ENCODE peak calls at places on chromosome 15, in seven cellular contexts. One of them, this sample, is unnamed.

GRCh38 chr15:99019558-99020540 is 12.3 kb upstream of the PGPEP1L start:
- DNase-seq in fibroblast of lung: peak
- DNase-seq in lung: no peak
- DNase-seq in GM23338: no peak
- DNase-seq in astrocyte: peak
- DNase-seq in kidney epithelial cell: peak
- DNase-seq in astrocyte of the spinal cord: peak
- DNase-seq in this sample: peak

GRCh38 chr15:34366271-34367043 is 539 bp downstream of the LPCAT4 start:
- DNase-seq in lung: peak
- DNase-seq in GM23338: peak
- DNase-seq in astrocyte: peak
- DNase-seq in kidney epithelial cell: peak
- DNase-seq in astrocyte of the spinal cord: peak
- DNase-seq in fibroblast of lung: peak
- DNase-seq in this sample: peak

GRCh38 chr15:57495037-57495436 is 96.7 kb upstream of the MYZAP start:
- DNase-seq in kidney epithelial cell: no peak
- DNase-seq in astrocyte: no peak
- DNase-seq in GM23338: no peak
- DNase-seq in fibroblast of lung: no peak
- DNase-seq in astrocyte of the spinal cord: no peak
- DNase-seq in lung: no peak
- DNase-seq in this sample: no peak

GRCh38 chr15:39581501-39582285 is 814 bp downstream of the THBS1 start:
- DNase-seq in GM23338: peak
- DNase-seq in lung: peak
- DNase-seq in fibroblast of lung: peak
- DNase-seq in kidney epithelial cell: no peak
- DNase-seq in astrocyte: no peak
- DNase-seq in astrocyte of the spinal cord: peak
- DNase-seq in this sample: peak

GRCh38 chr15:29920515-29920914 is 98.2 kb upstream of the TJP1 start:
- DNase-seq in fibroblast of lung: no peak
- DNase-seq in kidney epithelial cell: peak
- DNase-seq in astrocyte: peak
- DNase-seq in GM23338: peak
- DNase-seq in astrocyte of the spinal cord: no peak
- DNase-seq in lung: peak
- DNase-seq in this sample: no peak

GRCh38 chr15:94677202-94677790 is 445.9 kb downstream of the MCTP2 start:
- DNase-seq in astrocyte: no peak
- DNase-seq in fibroblast of lung: no peak
- DNase-seq in lung: no peak
- DNase-seq in astrocyte of the spinal cord: no peak
- DNase-seq in kidney epithelial cell: no peak
- DNase-seq in GM23338: no peak
- DNase-seq in this sample: no peak

GRCh38 chr15:68372291-68372811 is 59.6 kb downstream of the ITGA11 start:
- DNase-seq in kidney epithelial cell: no peak
- DNase-seq in lung: no peak
- DNase-seq in GM23338: peak
- DNase-seq in astrocyte: peak
- DNase-seq in fibroblast of lung: peak
- DNase-seq in astrocyte of the spinal cord: peak
- DNase-seq in this sample: peak

GRCh38 chr15:55685292-55685691 is 57.7 kb downstream of the PRTG start:
- DNase-seq in astrocyte of the spinal cord: no peak
- DNase-seq in lung: no peak
- DNase-seq in GM23338: no peak
- DNase-seq in kidney epithelial cell: no peak
- DNase-seq in astrocyte: no peak
- DNase-seq in fibroblast of lung: peak
- DNase-seq in this sample: peak

GRCh38 chr15:58486062-58486461 is 54.3 kb downstream of the LIPC start:
- DNase-seq in fibroblast of lung: no peak
- DNase-seq in astrocyte: no peak
- DNase-seq in GM23338: no peak
- DNase-seq in lung: no peak
- DNase-seq in kidney epithelial cell: no peak
- DNase-seq in astrocyte of the spinal cord: no peak
- DNase-seq in this sample: no peak

GRCh38 chr15:31352911-31353811 is 26.5 kb downstream of the KLF13 start:
- DNase-seq in astrocyte: peak
- DNase-seq in kidney epithelial cell: peak
- DNase-seq in fibroblast of lung: peak
- DNase-seq in GM23338: no peak
- DNase-seq in astrocyte of the spinal cord: peak
- DNase-seq in lung: no peak
- DNase-seq in this sample: peak

GRCh38 chr15:63373330-63373729 is 8.3 kb downstream of the CA12 start:
- DNase-seq in astrocyte of the spinal cord: no peak
- DNase-seq in fibroblast of lung: no peak
- DNase-seq in kidney epithelial cell: no peak
- DNase-seq in lung: no peak
- DNase-seq in astrocyte: no peak
- DNase-seq in GM23338: no peak
- DNase-seq in this sample: no peak

GRCh38 chr15:55222588-55222987 is 25.8 kb upstream of the RSL24D1 start:
- DNase-seq in lung: no peak
- DNase-seq in astrocyte: no peak
- DNase-seq in kidney epithelial cell: no peak
- DNase-seq in GM23338: no peak
- DNase-seq in astrocyte of the spinal cord: no peak
- DNase-seq in fibroblast of lung: no peak
- DNase-seq in this sample: no peak

GRCh38 chr15:65993762-65994161 is 124.5 kb downstream of the RAB11A start:
- DNase-seq in astrocyte of the spinal cord: no peak
- DNase-seq in kidney epithelial cell: no peak
- DNase-seq in astrocyte: no peak
- DNase-seq in GM23338: no peak
- DNase-seq in lung: no peak
- DNase-seq in fibroblast of lung: no peak
- DNase-seq in this sample: no peak

GRCh38 chr15:86879250-86880229 is 799.9 kb downstream of the AGBL1 start:
- DNase-seq in kidney epithelial cell: no peak
- DNase-seq in astrocyte of the spinal cord: no peak
- DNase-seq in fibroblast of lung: no peak
- DNase-seq in astrocyte: no peak
- DNase-seq in GM23338: no peak
- DNase-seq in lung: no peak
- DNase-seq in this sample: no peak

GRCh38 chr15:60804986-60805949 is 326.3 kb upstream of the ICE2 start:
- DNase-seq in astrocyte of the spinal cord: peak
- DNase-seq in lung: no peak
- DNase-seq in astrocyte: peak
- DNase-seq in kidney epithelial cell: no peak
- DNase-seq in GM23338: peak
- DNase-seq in fibroblast of lung: no peak
- DNase-seq in this sample: peak

GRCh38 chr15:100592898-100593297 is 9.1 kb downstream of the LINS1 start:
- DNase-seq in astrocyte of the spinal cord: peak
- DNase-seq in kidney epithelial cell: no peak
- DNase-seq in lung: no peak
- DNase-seq in GM23338: no peak
- DNase-seq in fibroblast of lung: no peak
- DNase-seq in astrocyte: peak
- DNase-seq in this sample: no peak

GRCh38 chr15:71634820-71635219 is 175.5 kb upstream of the NR2E3 start:
- DNase-seq in kidney epithelial cell: no peak
- DNase-seq in lung: no peak
- DNase-seq in GM23338: no peak
- DNase-seq in astrocyte: peak
- DNase-seq in fibroblast of lung: no peak
- DNase-seq in astrocyte of the spinal cord: peak
- DNase-seq in this sample: peak

GRCh38 chr15:65653341-65653740 is 31.6 kb downstream of the SLC24A1 start:
- DNase-seq in lung: no peak
- DNase-seq in astrocyte of the spinal cord: peak
- DNase-seq in fibroblast of lung: peak
- DNase-seq in astrocyte: peak
- DNase-seq in GM23338: no peak
- DNase-seq in kidney epithelial cell: no peak
- DNase-seq in this sample: peak

GRCh38 chr15:71651750-71652186 is 158.6 kb upstream of the NR2E3 start:
- DNase-seq in astrocyte of the spinal cord: peak
- DNase-seq in kidney epithelial cell: peak
- DNase-seq in fibroblast of lung: peak
- DNase-seq in astrocyte: peak
- DNase-seq in lung: peak
- DNase-seq in GM23338: peak
- DNase-seq in this sample: peak

DNA sequence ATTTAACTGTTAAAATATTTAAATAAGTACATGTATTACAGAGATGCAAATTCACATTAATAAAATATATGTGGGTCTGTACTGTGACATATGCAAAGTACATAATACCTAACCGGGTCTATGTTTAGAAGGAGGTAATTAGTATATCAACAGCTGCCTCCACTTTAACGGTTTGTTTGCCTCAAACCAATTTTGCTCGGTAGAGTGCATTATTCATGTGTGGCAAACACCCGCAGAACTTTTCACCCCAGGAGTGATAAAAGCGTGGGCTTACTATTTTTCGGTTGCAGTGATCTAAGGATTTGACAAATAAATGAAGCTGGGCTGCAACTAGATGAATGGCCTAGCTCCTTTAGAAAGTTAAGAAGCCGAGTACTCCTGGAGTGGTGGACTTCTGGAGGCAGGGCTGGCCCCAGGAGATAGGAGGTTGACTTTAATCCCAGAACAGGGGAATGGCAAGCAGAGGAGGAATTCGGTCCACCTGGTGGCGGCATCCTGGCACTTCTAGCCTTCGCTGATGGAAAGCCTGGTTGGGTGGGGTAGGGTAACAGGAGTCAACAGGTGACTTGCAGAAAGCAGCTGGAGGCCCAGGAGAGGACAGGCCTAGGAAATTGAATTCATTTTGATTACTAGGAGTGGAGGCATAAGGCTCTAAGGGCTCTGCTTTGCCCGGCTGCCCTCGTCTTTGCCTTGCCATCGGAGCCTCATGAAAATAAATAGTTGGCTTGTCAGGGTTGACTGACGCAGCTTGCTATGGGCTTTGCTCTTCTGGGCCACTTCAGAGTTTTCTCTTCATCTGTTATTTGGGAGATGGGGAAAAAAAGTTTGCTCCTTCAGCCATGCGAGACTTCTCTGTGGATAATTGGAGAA is 2.4 kb downstream of the SLCO3A1 start:
- DNase-seq in lung: peak
- DNase-seq in astrocyte of the spinal cord: no peak
- DNase-seq in astrocyte: no peak
- DNase-seq in kidney epithelial cell: no peak
- DNase-seq in GM23338: peak
- DNase-seq in fibroblast of lung: no peak
- DNase-seq in this sample: no peak
- TF ChIP-seq CTCF in lung: no peak
- TF ChIP-seq CTCF in astrocyte of the spinal cord: peak
- TF ChIP-seq CTCF in astrocyte: no peak
- TF ChIP-seq CTCF in kidney epithelial cell: peak
- TF ChIP-seq CTCF in GM23338: peak
- TF ChIP-seq CTCF in fibroblast of lung: no peak
- TF ChIP-seq CTCF in this sample: no peak

GRCh38 chr15:79294075-79294474 is 11.6 kb downstream of the ANKRD34C start:
- DNase-seq in lung: no peak
- DNase-seq in fibroblast of lung: no peak
- DNase-seq in astrocyte: no peak
- DNase-seq in kidney epithelial cell: no peak
- DNase-seq in astrocyte of the spinal cord: no peak
- DNase-seq in GM23338: peak
- DNase-seq in this sample: no peak

GRCh38 chr15:79296583-79296982 is 14.1 kb downstream of the ANKRD34C start:
- DNase-seq in kidney epithelial cell: no peak
- DNase-seq in fibroblast of lung: no peak
- DNase-seq in astrocyte: no peak
- DNase-seq in GM23338: peak
- DNase-seq in astrocyte of the spinal cord: no peak
- DNase-seq in lung: no peak
- DNase-seq in this sample: no peak

GRCh38 chr15:79290642-79291275 is 8.2 kb downstream of the ANKRD34C start:
- DNase-seq in lung: no peak
- DNase-seq in fibroblast of lung: no peak
- DNase-seq in GM23338: no peak
- DNase-seq in astrocyte of the spinal cord: no peak
- DNase-seq in kidney epithelial cell: no peak
- DNase-seq in astrocyte: no peak
- DNase-seq in this sample: no peak

DNA sequence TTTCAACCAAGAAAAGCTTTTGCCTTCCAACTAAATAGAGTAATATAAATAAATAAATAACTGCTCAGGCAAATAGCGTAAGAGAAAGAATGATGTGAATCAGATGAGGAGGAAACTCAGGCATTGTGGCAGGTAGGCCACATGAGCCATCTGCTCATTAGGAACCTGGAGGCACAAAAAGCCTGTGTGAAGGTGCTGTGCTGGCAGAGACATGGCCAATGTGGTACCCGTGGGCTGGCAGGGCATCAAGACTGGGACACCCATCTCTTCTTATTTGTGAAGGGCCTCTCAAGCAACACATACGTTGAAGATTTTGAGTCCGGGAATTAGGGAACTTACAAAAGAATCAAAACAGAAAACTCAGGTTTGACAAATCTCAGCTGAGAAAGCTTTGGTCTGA is 9.5 kb downstream of the ANKRD34C start:
- DNase-seq in fibroblast of lung: no peak
- DNase-seq in GM23338: no peak
- DNase-seq in astrocyte: no peak
- DNase-seq in lung: no peak
- DNase-seq in astrocyte of the spinal cord: no peak
- DNase-seq in kidney epithelial cell: no peak
- DNase-seq in this sample: no peak
- H3K4me3 ChIP-seq in fibroblast of lung: no peak
- H3K4me3 ChIP-seq in GM23338: no peak
- H3K4me3 ChIP-seq in astrocyte: no peak
- H3K4me3 ChIP-seq in lung: no peak
- H3K4me3 ChIP-seq in astrocyte of the spinal cord: no peak
- H3K4me3 ChIP-seq in kidney epithelial cell: no peak
- H3K4me3 ChIP-seq in this sample: no peak

GRCh38 chr15:26461847-26462608 is 310.8 kb downstream of the GABRB3 start:
- DNase-seq in fibroblast of lung: no peak
- DNase-seq in GM23338: no peak
- DNase-seq in lung: no peak
- DNase-seq in kidney epithelial cell: no peak
- DNase-seq in astrocyte of the spinal cord: no peak
- DNase-seq in astrocyte: no peak
- DNase-seq in this sample: no peak
- TF ChIP-seq CTCF in fibroblast of lung: no peak
- TF ChIP-seq CTCF in GM23338: no peak
- TF ChIP-seq CTCF in lung: no peak
- TF ChIP-seq CTCF in kidney epithelial cell: no peak
- TF ChIP-seq CTCF in astrocyte of the spinal cord: no peak
- TF ChIP-seq CTCF in astrocyte: no peak
- TF ChIP-seq CTCF in this sample: no peak

GRCh38 chr15:85704720-85705119 is 90.0 kb downstream of the KLHL25 start:
- DNase-seq in astrocyte of the spinal cord: no peak
- DNase-seq in fibroblast of lung: no peak
- DNase-seq in astrocyte: no peak
- DNase-seq in lung: no peak
- DNase-seq in kidney epithelial cell: no peak
- DNase-seq in GM23338: no peak
- DNase-seq in this sample: no peak
- H3K4me3 ChIP-seq in astrocyte of the spinal cord: no peak
- H3K4me3 ChIP-seq in fibroblast of lung: no peak
- H3K4me3 ChIP-seq in astrocyte: no peak
- H3K4me3 ChIP-seq in lung: no peak
- H3K4me3 ChIP-seq in kidney epithelial cell: no peak
- H3K4me3 ChIP-seq in GM23338: no peak
- H3K4me3 ChIP-seq in this sample: no peak

This sample was measured in fibroblast of pulmonary artery.